ENCODE peak calls at places on chromosomes 5 and 9, in nine cellular contexts. P is fibroblast of lung, A is small intestine, B is caudate nucleus, Y is mammary epithelial cell, D is GM23248, U is Peyer's patch, Z is HL-60, E is stomach. C is an unnamed sample.

GRCh38 chr9:38338359-38339014 is 54.0 kb upstream of the ALDH1B1 start:
- DNase-seq in P (no peak), A (no peak), B (no peak), Y (no peak), D (no peak), U (no peak), Z (no peak), E (no peak), C (no peak)

GRCh38 chr9:132079391-132080071 is at the start of gene MED27:
- DNase-seq in P (peak), A (peak), B (peak), Y (peak), D (peak), U (peak), Z (peak), E (peak), C (peak)

GRCh38 chr9:86075132-86075807 is 24.1 kb downstream of the GOLM1 start:
- DNase-seq in P (peak), A (peak), B (no peak), Y (no peak), D (no peak), U (no peak), Z (no peak), E (no peak), C (no peak)

GRCh38 chr5:177382423-177383029 is 1.7 kb upstream of the SLC34A1 start:
- DNase-seq in P (no peak), A (no peak), B (no peak), Y (no peak), D (peak), U (no peak), Z (no peak), E (peak), C (no peak)

GRCh38 chr5:14749579-14750091 is 85.1 kb downstream of the OTULIN start:
- DNase-seq in P (peak), A (no peak), B (no peak), Y (peak), D (peak), U (no peak), Z (no peak), E (no peak), C (no peak)

GRCh38 chr5:58133631-58134296 is 326.1 kb downstream of the PLK2 start:
- DNase-seq in P (peak), A (no peak), B (no peak), Y (peak), D (peak), U (no peak), Z (no peak), E (no peak), C (no peak)

GRCh38 chr9:26205316-26205715 is 527.1 kb upstream of the TUSC1 start:
- DNase-seq in P (peak), A (no peak), B (no peak), Y (no peak), D (no peak), U (no peak), Z (no peak), E (no peak), C (no peak)

GRCh38 chr5:157387683-157388093 is 72.3 kb upstream of the NIPAL4 start:
- DNase-seq in P (peak), A (no peak), B (peak), Y (peak), D (peak), U (no peak), Z (no peak), E (no peak), C (no peak)

GRCh38 chr5:35789732-35790461 is 66.8 kb upstream of the IL7R start:
- DNase-seq in P (peak), A (no peak), B (no peak), Y (no peak), D (peak), U (no peak), Z (no peak), E (no peak), C (no peak)

GRCh38 chr5:93192107-93192506 is 388.9 kb downstream of the NR2F1-AS1 start:
- DNase-seq in P (peak), A (no peak), B (no peak), Y (peak), D (peak), U (no peak), Z (no peak), E (no peak), C (no peak)

GRCh38 chr5:97838214-97838613 is 655.2 kb upstream of the RIOK2 start:
- DNase-seq in P (peak), A (peak), B (no peak), Y (peak), D (peak), U (no peak), Z (peak), E (no peak), C (no peak)

GRCh38 chr9:124360277-124360676 is 55.0 kb downstream of the PSMB7 start:
- DNase-seq in P (no peak), A (no peak), B (no peak), Y (no peak), D (no peak), U (no peak), Z (no peak), E (no peak), C (no peak)

GRCh38 chr5:126909856-126910255 is 120.5 kb downstream of the MARCHF3 start:
- DNase-seq in P (no peak), A (no peak), B (no peak), Y (no peak), D (no peak), U (no peak), Z (no peak), E (no peak), C (no peak)

GRCh38 chr5:69528609-69529008 is 31.4 kb upstream of the GTF2H2C start:
- DNase-seq in P (no peak), A (no peak), B (no peak), Y (no peak), D (no peak), U (no peak), Z (no peak), E (no peak), C (no peak)
- H3K27ac ChIP-seq in P (no peak), A (no peak), B (no peak), Y (no peak), D (no peak), U (no peak), Z (no peak), E (no peak), C (no peak)

DNA sequence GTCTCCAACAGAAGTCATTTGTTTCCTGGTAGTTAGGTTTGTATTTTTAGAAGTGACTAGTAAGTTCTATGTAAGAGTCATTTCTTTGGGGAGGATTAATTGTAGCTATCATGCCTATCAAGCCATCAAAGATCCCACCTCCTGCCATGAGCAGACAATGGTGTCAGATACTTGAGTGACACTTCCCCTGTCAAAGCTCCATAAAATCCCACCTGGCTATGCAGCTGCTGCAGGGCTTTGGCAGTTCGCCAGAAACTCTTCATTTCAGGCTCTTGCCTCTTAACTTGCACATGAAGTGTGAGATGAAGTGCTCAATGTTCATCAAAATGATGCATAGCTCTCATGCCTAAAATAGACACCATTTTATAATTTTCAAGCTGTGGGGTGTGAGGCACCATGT is 312.1 kb downstream of the CDH12 start:
- DNase-seq in P (no peak), A (no peak), B (peak), Y (no peak), D (no peak), U (no peak), Z (no peak), E (no peak), C (no peak)
- H3K27ac ChIP-seq in P (no peak), A (no peak), B (no peak), Y (no peak), D (no peak), U (no peak), Z (no peak), E (no peak), C (no peak)

GRCh38 chr5:55601209-55601618 is 66.5 kb upstream of the PLPP1 start:
- DNase-seq in P (peak), A (peak), B (peak), Y (no peak), D (peak), U (peak), Z (no peak), E (peak), C (no peak)

GRCh38 chr5:55603947-55604346 is 69.2 kb upstream of the PLPP1 start:
- DNase-seq in P (peak), A (no peak), B (peak), Y (no peak), D (peak), U (no peak), Z (no peak), E (no peak), C (no peak)

GRCh38 chr5:55599148-55600050 is 64.6 kb upstream of the PLPP1 start:
- DNase-seq in P (no peak), A (no peak), B (no peak), Y (no peak), D (peak), U (no peak), Z (no peak), E (no peak), C (no peak)

GRCh38 chr5:55600086-55600485 is 65.3 kb upstream of the PLPP1 start:
- DNase-seq in P (no peak), A (no peak), B (no peak), Y (no peak), D (peak), U (no peak), Z (no peak), E (no peak), C (no peak)

GRCh38 chr5:55600536-55601208 is 65.9 kb upstream of the PLPP1 start:
- DNase-seq in P (peak), A (no peak), B (no peak), Y (no peak), D (peak), U (no peak), Z (no peak), E (no peak), C (no peak)
- H3K27ac ChIP-seq in P (peak), A (peak), B (peak), Y (peak), D (peak), U (peak), Z (peak), E (peak), C (no peak)

DNA sequence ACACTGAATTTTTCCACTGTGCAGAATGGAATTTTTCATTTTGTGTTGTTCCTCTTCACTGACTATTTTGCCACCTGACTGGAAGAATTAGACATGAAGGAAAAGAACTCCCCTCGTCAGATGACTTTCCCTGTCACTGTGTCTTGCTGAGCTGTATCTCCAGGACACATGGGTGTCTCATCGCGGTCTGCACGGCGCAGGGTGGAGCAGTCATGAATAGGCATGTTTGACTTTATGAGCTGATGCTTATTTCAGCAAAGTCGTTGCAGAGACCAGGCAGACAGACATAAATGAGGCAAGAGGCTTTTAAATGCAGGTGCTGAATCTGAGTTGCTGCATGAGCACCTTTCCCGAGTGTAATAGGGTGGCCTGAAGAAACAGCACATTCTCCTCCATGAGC is 50.3 kb upstream of the SEMA4D start:
- DNase-seq in P (no peak), A (no peak), B (no peak), Y (peak), D (no peak), U (no peak), Z (no peak), E (no peak), C (no peak)
- H3K27ac ChIP-seq in P (no peak), A (no peak), B (no peak), Y (no peak), D (no peak), U (no peak), Z (no peak), E (no peak), C (no peak)

DNA sequence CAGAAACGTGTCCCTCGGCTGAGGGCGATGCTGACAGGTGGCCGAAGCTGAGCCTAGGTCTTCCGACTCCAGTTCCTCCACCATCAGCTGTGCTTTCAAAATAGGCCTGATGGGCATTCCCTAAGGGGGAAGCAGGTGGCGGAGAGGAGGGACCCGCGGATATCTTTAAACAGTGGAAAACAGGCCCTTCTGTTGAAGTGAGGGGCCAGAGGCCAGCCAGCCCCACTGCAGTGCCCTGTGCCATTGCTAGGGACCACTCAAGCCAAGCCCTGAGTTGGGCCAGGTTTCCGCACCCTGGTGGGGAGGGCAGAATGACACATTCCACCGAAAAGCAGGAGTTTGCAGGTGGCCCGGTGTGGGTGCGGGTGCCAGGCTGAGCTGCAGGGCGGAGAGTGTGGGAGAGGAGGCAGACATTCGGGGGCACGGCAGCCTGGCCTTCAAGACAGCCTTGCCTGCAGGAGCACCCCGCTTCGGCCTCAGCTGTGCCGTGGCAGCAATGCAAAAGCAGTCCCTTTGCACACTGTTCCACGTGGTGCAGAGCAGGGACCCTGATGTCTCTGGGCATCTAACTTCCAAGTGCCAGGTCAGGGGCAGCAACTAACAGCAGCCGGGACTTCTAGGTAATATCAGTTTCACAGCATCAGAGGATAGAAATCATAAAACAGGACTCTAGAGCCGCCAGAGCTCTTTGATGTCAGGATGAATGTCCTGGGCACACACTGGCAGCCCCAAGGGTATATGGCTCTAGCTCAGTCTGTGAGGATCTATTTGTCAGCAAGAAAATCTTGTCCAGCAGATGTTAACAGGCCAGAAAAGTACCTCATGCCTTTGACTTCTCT is 17.2 kb downstream of the HNRNPH1 start:
- DNase-seq in P (no peak), A (no peak), B (no peak), Y (no peak), D (no peak), U (no peak), Z (no peak), E (no peak), C (no peak)
- H3K27ac ChIP-seq in P (peak), A (peak), B (peak), Y (no peak), D (no peak), U (peak), Z (no peak), E (no peak), C (no peak)

DNA sequence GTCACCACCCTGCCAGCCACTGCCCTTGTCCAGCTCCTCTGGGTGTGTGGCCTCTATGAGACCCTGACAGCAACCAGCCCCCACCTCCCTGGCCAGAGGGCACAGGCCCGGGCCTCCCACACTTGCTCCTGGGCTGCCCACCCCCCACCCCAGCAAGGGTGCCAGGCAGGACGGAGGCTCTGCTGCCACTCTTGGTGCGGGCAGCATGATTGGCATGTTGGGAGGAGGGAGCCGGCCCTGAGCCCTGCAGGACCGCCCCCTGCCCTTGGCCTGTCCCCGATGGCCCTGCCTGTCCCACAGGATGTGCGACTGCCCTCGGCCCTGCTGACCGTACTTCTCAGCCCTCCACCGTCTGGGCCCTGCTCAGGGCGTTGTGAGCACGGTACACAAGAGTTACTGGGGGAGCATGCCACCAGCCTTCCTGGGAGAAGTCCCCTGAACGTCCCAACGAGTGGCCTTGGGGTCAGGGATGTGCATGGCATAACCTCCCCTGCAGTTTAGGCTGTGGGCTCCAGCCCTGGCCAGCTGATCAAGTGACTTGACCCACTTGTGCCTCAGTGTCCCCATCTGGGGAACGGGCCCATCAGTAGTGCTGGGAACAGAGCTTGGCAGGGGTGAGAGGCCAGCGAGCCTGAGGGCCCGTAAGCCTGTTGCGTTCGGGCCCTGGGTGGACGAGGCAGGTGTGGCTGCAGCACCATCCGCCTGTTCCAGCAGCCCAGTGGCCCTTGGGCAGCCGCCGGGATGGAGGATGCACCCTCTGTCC is 16.0 kb downstream of the GPSM1 start:
- DNase-seq in P (no peak), A (no peak), B (no peak), Y (no peak), D (no peak), U (no peak), Z (no peak), E (peak), C (no peak)
- H3K27ac ChIP-seq in P (no peak), A (no peak), B (no peak), Y (no peak), D (no peak), U (no peak), Z (no peak), E (peak), C (no peak)

C was measured in iPS DF 6.9.